ENCODE peak calls at places on chromosomes 12 and 14, in four cellular contexts. One of them, this sample, is unnamed.

GRCh38 chr14:94213021-94213420 is 38.9 kb downstream of the PPP4R4 start:
- DNase-seq in CD8-positive, alpha-beta T cell: no peak
- DNase-seq in NCI-H1436: no peak
- DNase-seq in lung: no peak
- DNase-seq in this sample: no peak

GRCh38 chr14:69928111-69928523 is 48.9 kb downstream of the SMOC1 start:
- DNase-seq in lung: no peak
- DNase-seq in NCI-H1436: no peak
- DNase-seq in CD8-positive, alpha-beta T cell: no peak
- DNase-seq in this sample: no peak

GRCh38 chr12:75542942-75543341 is 31.5 kb upstream of the KRR1 start:
- DNase-seq in NCI-H1436: no peak
- DNase-seq in lung: no peak
- DNase-seq in CD8-positive, alpha-beta T cell: no peak
- DNase-seq in this sample: no peak

GRCh38 chr12:53991077-53991460 is 6.1 kb downstream of the HOXC10 start:
- DNase-seq in lung: no peak
- DNase-seq in CD8-positive, alpha-beta T cell: no peak
- DNase-seq in NCI-H1436: no peak
- DNase-seq in this sample: no peak

GRCh38 chr14:21995332-21995731 is 321.7 kb upstream of the OR4E1 start:
- DNase-seq in NCI-H1436: no peak
- DNase-seq in CD8-positive, alpha-beta T cell: no peak
- DNase-seq in lung: no peak
- DNase-seq in this sample: no peak

GRCh38 chr12:40439771-40440492 is 215.1 kb downstream of the LRRK2 start:
- DNase-seq in NCI-H1436: no peak
- DNase-seq in lung: no peak
- DNase-seq in CD8-positive, alpha-beta T cell: no peak
- DNase-seq in this sample: no peak

GRCh38 chr12:116384629-116385485 is 107.4 kb upstream of the MED13L start:
- DNase-seq in lung: no peak
- DNase-seq in CD8-positive, alpha-beta T cell: no peak
- DNase-seq in NCI-H1436: no peak
- DNase-seq in this sample: peak

GRCh38 chr12:50614167-50614762 is 109.5 kb downstream of the DIP2B start:
- DNase-seq in lung: no peak
- DNase-seq in NCI-H1436: no peak
- DNase-seq in CD8-positive, alpha-beta T cell: no peak
- DNase-seq in this sample: no peak

GRCh38 chr12:64900540-64900939 is 76.1 kb downstream of the TBC1D30 start:
- DNase-seq in NCI-H1436: no peak
- DNase-seq in CD8-positive, alpha-beta T cell: no peak
- DNase-seq in lung: no peak
- DNase-seq in this sample: no peak

GRCh38 chr14:94615823-94616570 is 3.8 kb downstream of the SERPINA3 start:
- DNase-seq in NCI-H1436: no peak
- DNase-seq in CD8-positive, alpha-beta T cell: no peak
- DNase-seq in lung: no peak
- DNase-seq in this sample: no peak

GRCh38 chr14:30521899-30522736 is 36.8 kb upstream of the G2E3 start:
- DNase-seq in lung: no peak
- DNase-seq in NCI-H1436: peak
- DNase-seq in CD8-positive, alpha-beta T cell: no peak
- DNase-seq in this sample: peak

GRCh38 chr12:68350753-68351152 is 18.6 kb upstream of the MDM1 start:
- DNase-seq in lung: no peak
- DNase-seq in NCI-H1436: no peak
- DNase-seq in CD8-positive, alpha-beta T cell: no peak
- DNase-seq in this sample: no peak

GRCh38 chr14:51607677-51608076 is 44.0 kb upstream of the FRMD6 start:
- DNase-seq in NCI-H1436: no peak
- DNase-seq in lung: no peak
- DNase-seq in CD8-positive, alpha-beta T cell: no peak
- DNase-seq in this sample: no peak

GRCh38 chr12:127146991-127147718 is 1119.8 kb upstream of the TMEM132C start:
- DNase-seq in NCI-H1436: no peak
- DNase-seq in CD8-positive, alpha-beta T cell: no peak
- DNase-seq in lung: no peak
- DNase-seq in this sample: no peak

GRCh38 chr14:101791919-101792572 is 30.5 kb downstream of the PPP2R5C start:
- DNase-seq in NCI-H1436: no peak
- DNase-seq in CD8-positive, alpha-beta T cell: no peak
- DNase-seq in lung: no peak
- DNase-seq in this sample: peak

GRCh38 chr12:45232771-45233372 is 17.0 kb downstream of the ANO6 start:
- DNase-seq in NCI-H1436: no peak
- DNase-seq in CD8-positive, alpha-beta T cell: no peak
- DNase-seq in lung: peak
- DNase-seq in this sample: no peak

GRCh38 chr12:121366063-121366459 is 13.8 kb upstream of the ANAPC5 start:
- DNase-seq in lung: no peak
- DNase-seq in CD8-positive, alpha-beta T cell: no peak
- DNase-seq in NCI-H1436: no peak
- DNase-seq in this sample: no peak

GRCh38 chr14:105154476-105154871 is 14.1 kb downstream of the JAG2 start:
- DNase-seq in CD8-positive, alpha-beta T cell: no peak
- DNase-seq in lung: no peak
- DNase-seq in NCI-H1436: no peak
- DNase-seq in this sample: no peak

GRCh38 chr14:59305231-59305630 is 116.8 kb downstream of the DAAM1 start:
- DNase-seq in lung: no peak
- DNase-seq in CD8-positive, alpha-beta T cell: no peak
- DNase-seq in NCI-H1436: no peak
- DNase-seq in this sample: no peak

GRCh38 chr14:69238883-69239282 is 21.1 kb upstream of the GALNT16 start:
- DNase-seq in CD8-positive, alpha-beta T cell: no peak
- DNase-seq in NCI-H1436: no peak
- DNase-seq in lung: no peak
- DNase-seq in this sample: no peak

GRCh38 chr14:42110167-42110566 is 503.5 kb downstream of the LRFN5 start:
- DNase-seq in lung: no peak
- DNase-seq in NCI-H1436: no peak
- DNase-seq in CD8-positive, alpha-beta T cell: no peak
- DNase-seq in this sample: no peak